ENCODE peak calls at places on chromosome 11, in six cellular contexts. P is RWPE2; R is sigmoid colon; U is activated CD8-positive, alpha-beta T cell treated with anti-CD3 and anti-CD28 coated beads for 36 hours; C is GM10248; I is heart left ventricle. D is an unnamed sample.

GRCh38 chr11:122207505-122207904 is 91.5 kb upstream of the BLID start:
- DNase-seq in C (no peak), U (no peak), I (no peak), R (peak), P (no peak), D (no peak)

GRCh38 chr11:15053201-15053685 is 20.1 kb upstream of the CALCB start:
- DNase-seq in I (no peak), C (no peak), P (no peak), U (peak), R (no peak), D (no peak)

GRCh38 chr11:33970984-33971466 is 79.1 kb upstream of the LMO2 start:
- DNase-seq in U (peak), I (peak), P (no peak), C (peak), R (peak), D (peak)

GRCh38 chr11:75346912-75347647 is 4.4 kb downstream of the ARRB1 start:
- DNase-seq in U (no peak), R (peak), C (no peak), P (no peak), I (no peak), D (no peak)

GRCh38 chr11:128701086-128701485 is 7.2 kb downstream of the FLI1 start:
- DNase-seq in I (no peak), U (no peak), R (no peak), P (no peak), C (no peak), D (no peak)

GRCh38 chr11:10584071-10584501 is 15.6 kb upstream of the LYVE1 start:
- DNase-seq in C (no peak), R (peak), U (no peak), I (no peak), P (no peak), D (no peak)

GRCh38 chr11:120642196-120642894 is 130.8 kb downstream of the GRIK4 start:
- DNase-seq in P (no peak), C (no peak), U (no peak), R (no peak), I (no peak), D (no peak)

GRCh38 chr11:131914299-131914902 is 544.0 kb downstream of the NTM start:
- DNase-seq in U (no peak), C (no peak), P (no peak), R (no peak), I (no peak), D (no peak)

GRCh38 chr11:85965202-85965601 is 103.7 kb downstream of the PICALM start:
- DNase-seq in C (no peak), R (no peak), I (no peak), P (no peak), U (no peak), D (no peak)

GRCh38 chr11:78318733-78319132 is 98.9 kb downstream of the GAB2 start:
- DNase-seq in I (no peak), R (no peak), U (no peak), C (no peak), P (no peak), D (no peak)

GRCh38 chr11:94851864-94852581 is 83.9 kb downstream of the AMOTL1 start:
- DNase-seq in C (no peak), I (no peak), P (peak), R (no peak), U (no peak), D (no peak)

GRCh38 chr11:133408936-133409335 is 123.4 kb downstream of the OPCML start:
- DNase-seq in C (no peak), P (no peak), I (no peak), R (no peak), U (no peak), D (no peak)

GRCh38 chr11:40132881-40133280 is 1326.6 kb downstream of the LRRC4C start:
- DNase-seq in P (no peak), C (no peak), U (no peak), I (no peak), R (no peak), D (no peak)

GRCh38 chr11:62324738-62325556 is 12.3 kb upstream of the ASRGL1 start:
- DNase-seq in I (no peak), R (no peak), U (peak), P (no peak), C (peak), D (peak)

GRCh38 chr11:121561240-121561639 is 108.5 kb upstream of the SORL1-AS1 start:
- DNase-seq in I (no peak), P (no peak), R (no peak), U (peak), C (no peak), D (no peak)

GRCh38 chr11:119352857-119353260 is 6.4 kb upstream of the MFRP start:
- DNase-seq in P (no peak), C (no peak), R (no peak), I (peak), U (no peak), D (no peak)

GRCh38 chr11:75270896-75271415 is 30.4 kb downstream of the TPBGL start:
- DNase-seq in U (peak), P (peak), I (peak), C (no peak), R (peak), D (no peak)

GRCh38 chr11:65911682-65912568 is 6.9 kb downstream of the C11orf68 start:
- DNase-seq in R (peak), U (no peak), P (peak), I (peak), C (no peak), D (no peak)

GRCh38 chr11:120746395-120746794 is 234.8 kb downstream of the GRIK4 start:
- DNase-seq in I (no peak), P (no peak), U (no peak), C (no peak), R (no peak), D (no peak)

GRCh38 chr11:118608268-118609214 is 1.1 kb downstream of the PHLDB1 start:
- DNase-seq in C (peak), U (peak), P (no peak), I (peak), R (peak), D (no peak)

GRCh38 chr11:15412054-15412453 is 297.3 kb downstream of the INSC start:
- DNase-seq in C (no peak), R (no peak), U (no peak), I (no peak), P (no peak), D (no peak)

GRCh38 chr11:92969634-92970347 is at the start of gene MTNR1B:
- DNase-seq in P (no peak), R (no peak), U (no peak), C (no peak), I (no peak), D (no peak)

GRCh38 chr11:130631119-130631518 is 182.7 kb downstream of the ADAMTS15 start:
- DNase-seq in P (no peak), U (peak), R (no peak), I (no peak), C (no peak), D (no peak)

GRCh38 chr11:85742873-85743275 is 56.9 kb upstream of the CCDC89 start:
- DNase-seq in R (no peak), I (no peak), U (peak), P (no peak), C (no peak), D (no peak)

GRCh38 chr11:66718320-66718971 is 10.6 kb downstream of the SPTBN2 start:
- DNase-seq in I (no peak), C (no peak), U (no peak), R (no peak), P (no peak), D (no peak)

GRCh38 chr11:8387693-8388092 is 124.0 kb upstream of the LMO1 start:
- DNase-seq in U (no peak), I (no peak), C (no peak), R (no peak), P (no peak), D (no peak)

GRCh38 chr11:43316451-43316850 is 4.7 kb downstream of the API5 start:
- DNase-seq in I (no peak), C (no peak), P (no peak), U (peak), R (no peak), D (no peak)

GRCh38 chr11:131356201-131356600 is 14.2 kb upstream of the NTM start:
- DNase-seq in U (no peak), R (no peak), I (no peak), P (no peak), C (no peak), D (no peak)

GRCh38 chr11:86749376-86749775 is 51.0 kb upstream of the PRSS23 start:
- DNase-seq in P (no peak), R (no peak), U (no peak), C (no peak), I (no peak), D (no peak)

GRCh38 chr11:108872781-108873291 is 208.0 kb downstream of the DDX10 start:
- DNase-seq in P (no peak), I (no peak), C (no peak), R (no peak), U (no peak), D (no peak)

GRCh38 chr11:747176-748006 is at the start of gene TALDO1:
- DNase-seq in P (peak), I (peak), U (peak), C (peak), R (peak), D (peak)
- TF ChIP-seq CTCF in P (peak), I (peak), U (peak), C (peak), R (peak), D (peak)

GRCh38 chr11:17528906-17529813 is 15.1 kb downstream of the USH1C start:
- DNase-seq in P (no peak), U (no peak), I (peak), C (no peak), R (no peak), D (no peak)
- TF ChIP-seq CTCF in P (no peak), U (no peak), I (no peak), C (no peak), R (no peak), D (no peak)

GRCh38 chr11:12103411-12104225 is 6.8 kb upstream of the MICAL2 start:
- DNase-seq in P (no peak), R (no peak), C (no peak), I (peak), U (no peak), D (no peak)

GRCh38 chr11:12100429-12100828 is 10.0 kb upstream of the MICAL2 start:
- DNase-seq in R (no peak), P (no peak), C (no peak), U (no peak), I (no peak), D (no peak)

GRCh38 chr11:12101318-12101717 is 9.1 kb upstream of the MICAL2 start:
- DNase-seq in C (no peak), I (no peak), P (no peak), U (no peak), R (no peak), D (no peak)

GRCh38 chr11:12100886-12101285 is 9.5 kb upstream of the MICAL2 start:
- DNase-seq in P (no peak), C (no peak), R (no peak), U (no peak), I (no peak), D (no peak)

DNA sequence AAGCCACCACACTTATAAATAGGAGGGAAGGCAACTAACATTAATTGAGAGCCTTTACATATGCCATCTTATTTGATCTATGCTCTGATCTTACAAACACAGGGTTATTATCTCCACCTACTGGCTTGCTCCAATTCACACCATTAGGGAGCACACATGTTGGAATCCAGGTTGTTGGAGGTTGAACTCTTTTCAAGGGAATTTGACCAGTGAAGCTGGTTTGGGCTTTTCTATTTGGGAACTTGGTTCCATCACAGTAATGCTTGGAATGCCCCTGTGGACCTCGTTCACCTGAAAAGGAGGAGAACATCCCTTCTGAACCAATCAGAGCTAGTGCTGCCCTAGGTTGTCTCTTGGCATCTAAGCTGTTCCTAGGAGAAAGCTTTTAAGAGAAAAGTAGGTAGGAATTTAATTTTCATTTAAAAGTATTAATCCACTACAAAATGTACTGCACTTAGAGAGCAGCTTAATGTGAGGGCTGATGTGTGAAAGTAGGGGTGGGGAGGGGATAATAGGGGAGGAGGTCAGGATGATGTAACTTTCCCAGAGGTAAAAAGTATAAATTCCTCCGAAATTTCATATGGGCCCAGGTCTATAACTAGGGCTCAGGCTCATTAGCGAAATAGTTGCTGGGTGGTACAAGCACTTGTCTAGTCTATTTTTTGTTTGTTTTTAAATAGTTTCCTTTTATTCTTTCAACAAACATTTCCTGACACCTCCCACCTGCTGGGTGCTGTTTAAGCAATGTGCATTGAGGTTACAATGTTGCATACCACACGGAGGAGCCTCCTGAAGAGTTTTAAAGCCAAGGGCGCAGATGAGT is 7.6 kb upstream of the MICAL2 start:
- DNase-seq in P (no peak), U (no peak), C (no peak), I (no peak), R (no peak), D (no peak)
- TF ChIP-seq CTCF in P (peak), U (no peak), C (no peak), I (no peak), R (no peak), D (no peak)

GRCh38 chr11:125431009-125431408 is 65.1 kb downstream of the FEZ1 start:
- DNase-seq in C (no peak), I (no peak), U (no peak), R (no peak), P (no peak), D (no peak)

GRCh38 chr11:125426818-125427528 is 69.1 kb downstream of the FEZ1 start:
- DNase-seq in R (no peak), P (no peak), C (no peak), I (no peak), U (no peak), D (no peak)

GRCh38 chr11:125429174-125429707 is 66.8 kb downstream of the FEZ1 start:
- DNase-seq in P (no peak), R (no peak), U (peak), I (peak), C (peak), D (peak)

GRCh38 chr11:125429807-125430678 is 66.0 kb downstream of the FEZ1 start:
- DNase-seq in C (no peak), P (no peak), U (no peak), R (no peak), I (no peak), D (no peak)

DNA sequence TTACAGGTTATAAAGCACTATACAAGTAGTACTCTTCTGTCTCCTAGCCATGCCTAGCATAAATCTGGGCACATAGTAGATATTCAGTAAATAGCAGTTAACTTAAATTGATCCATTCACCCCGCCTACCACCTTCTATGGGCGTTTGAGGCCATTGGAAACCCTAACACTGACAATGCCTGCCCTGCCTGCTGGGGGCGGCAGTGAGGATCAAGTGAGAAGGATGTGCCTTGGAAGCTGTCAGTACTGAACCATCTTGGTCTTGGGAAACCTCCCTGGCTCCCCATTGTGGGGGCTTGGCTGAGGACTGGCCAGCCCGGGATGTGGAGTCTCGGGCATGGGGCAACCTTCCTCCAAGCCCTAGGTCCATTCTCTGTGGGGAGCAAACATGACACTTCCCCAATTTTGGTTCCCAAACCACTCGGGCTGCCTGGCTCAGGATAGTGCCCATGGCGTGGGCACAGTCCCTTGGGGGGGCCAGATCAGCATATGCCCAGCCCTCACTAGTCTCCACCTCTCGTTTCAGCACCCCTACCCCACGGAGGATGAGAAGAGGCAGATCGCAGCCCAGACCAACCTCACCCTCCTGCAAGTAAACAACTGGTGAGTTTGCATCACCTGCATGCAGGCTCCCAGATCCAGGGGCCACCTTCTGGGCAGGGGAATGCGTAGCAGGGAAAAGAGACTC is 67.4 kb downstream of the FEZ1 start:
- DNase-seq in P (no peak), U (no peak), C (no peak), I (no peak), R (no peak), D (no peak)
- TF ChIP-seq CTCF in P (no peak), U (no peak), C (no peak), I (no peak), R (no peak), D (peak)

GRCh38 chr11:124971810-124972209 is 17.8 kb downstream of the CCDC15 start:
- DNase-seq in R (no peak), U (no peak), C (no peak), I (no peak), P (no peak), D (no peak)

DNA sequence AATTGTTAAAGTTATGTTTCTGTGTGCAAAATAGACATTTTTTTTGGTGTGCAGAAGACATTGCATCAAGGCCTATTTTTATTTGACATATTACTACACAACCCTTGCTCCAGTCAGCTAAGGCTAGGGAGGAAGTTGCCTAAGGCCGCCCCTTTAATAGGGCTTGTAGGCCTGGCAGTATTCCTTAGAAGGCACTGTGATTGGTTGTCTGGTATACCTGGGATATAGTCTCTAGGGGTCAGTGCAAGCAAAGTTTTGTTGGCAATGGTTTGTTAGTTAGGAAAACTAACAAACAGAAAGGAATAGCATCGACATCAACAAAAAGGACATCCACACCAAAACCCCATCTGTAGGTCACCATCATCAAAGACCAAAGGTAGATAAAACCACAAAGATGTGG is 16.9 kb downstream of the CCDC15 start:
- DNase-seq in P (no peak), C (no peak), U (no peak), R (no peak), I (no peak), D (peak)
- TF ChIP-seq CTCF in P (peak), C (no peak), U (no peak), R (no peak), I (no peak), D (no peak)

GRCh38 chr11:69943066-69943465 is 123.8 kb upstream of the FGF3 start:
- DNase-seq in P (peak), U (no peak), C (no peak), I (no peak), R (peak), D (no peak)
- TF ChIP-seq CTCF in P (peak), U (no peak), C (peak), I (no peak), R (no peak), D (peak)

GRCh38 chr11:14041040-14041439 is 78.5 kb downstream of the SPON1 start:
- DNase-seq in C (no peak), I (no peak), U (no peak), R (no peak), P (no peak), D (no peak)
- TF ChIP-seq CTCF in C (no peak), I (peak), U (no peak), R (peak), P (peak), D (no peak)

D was measured in GM20000.